ENCODE peak calls at places on chromosome 18, in ten cellular contexts. N is omental fat pad, J is choroid plexus epithelial cell, S is testis, B is amygdala, U is activated gamma-delta T cell treated with Interleukin-2 at 50 U/mL for 16 hours, Q is astrocyte of the cerebellum, O is AG10803, F is SK-MEL-5, E is RWPE1. I is an unnamed sample.

GRCh38 chr18:52216104-52216503 is 123.9 kb upstream of the DCC start:
- DNase-seq in B (no peak), S (no peak), O (no peak), F (no peak), J (no peak), Q (no peak), U (no peak), N (no peak), E (no peak), I (no peak)

GRCh38 chr18:60090170-60090569 is 190.4 kb downstream of the PMAIP1 start:
- DNase-seq in B (no peak), S (peak; percentile 22), U (no peak), E (no peak), F (peak; percentile 62), J (peak; percentile 54), Q (no peak), O (peak; percentile 11), N (no peak), I (no peak)

GRCh38 chr18:21074336-21075323 is 37.0 kb downstream of the ROCK1 start:
- DNase-seq in U (no peak), E (peak; percentile 72), S (no peak), J (no peak), Q (no peak), N (no peak), B (no peak), O (no peak), F (no peak), I (no peak)

GRCh38 chr18:63365909-63366269 is 1.1 kb downstream of the KDSR start:
- DNase-seq in Q (no peak), N (no peak), E (no peak), O (peak; percentile 12), B (no peak), F (no peak), U (no peak), J (peak; percentile 33), S (peak; percentile 42), I (no peak)

GRCh38 chr18:70046796-70047195 is 99.1 kb upstream of the CD226 start:
- DNase-seq in N (no peak), E (no peak), S (no peak), J (no peak), F (no peak), U (no peak), O (peak; percentile 52), B (no peak), Q (no peak), I (no peak)

GRCh38 chr18:9055185-9055584 is 47.3 kb upstream of the NDUFV2 start:
- DNase-seq in E (peak; percentile 80), F (peak; percentile 35), U (no peak), J (peak; percentile 84), O (peak; percentile 93), Q (peak; percentile 89), B (no peak), S (no peak), N (no peak), I (no peak)

GRCh38 chr18:63178526-63178880 is 141.1 kb downstream of the BCL2 start:
- DNase-seq in J (no peak), E (no peak), B (no peak), N (no peak), O (no peak), S (peak; percentile 74), F (peak; percentile 68), U (no peak), Q (no peak), I (peak; percentile 60)

GRCh38 chr18:77065221-77065981 is 67.2 kb downstream of the MBP start:
- DNase-seq in N (no peak), S (peak; percentile 41), O (peak; percentile 92), B (no peak), U (no peak), F (no peak), Q (peak; percentile 91), J (peak; percentile 99), E (peak; percentile 62), I (no peak)

GRCh38 chr18:41744664-41745063 is 210.4 kb upstream of the PIK3C3 start:
- DNase-seq in U (no peak), O (no peak), N (no peak), J (no peak), F (no peak), S (no peak), Q (no peak), B (no peak), E (no peak), I (no peak)

GRCh38 chr18:9029131-9029530 is 73.4 kb upstream of the NDUFV2 start:
- DNase-seq in N (no peak), B (no peak), O (peak; percentile 51), J (peak; percentile 33), S (no peak), U (no peak), Q (no peak), E (no peak), F (no peak), I (no peak)

GRCh38 chr18:78892721-78893120 is 86.9 kb upstream of the SALL3 start:
- DNase-seq in S (no peak), U (no peak), N (no peak), Q (no peak), E (no peak), O (no peak), J (no peak), F (no peak), B (no peak), I (no peak)

GRCh38 chr18:77650799-77651385 is 401.2 kb downstream of the GALR1 start:
- DNase-seq in O (peak; percentile 25), B (no peak), Q (no peak), S (peak; percentile 76), N (peak; percentile 47), E (no peak), J (peak; percentile 77), F (peak; percentile 59), U (peak; percentile 43), I (peak; percentile 67)

GRCh38 chr18:43582120-43582519 is 304.8 kb upstream of the SYT4 start:
- DNase-seq in N (no peak), J (no peak), O (no peak), Q (no peak), E (no peak), U (no peak), F (no peak), B (no peak), S (no peak), I (no peak)

GRCh38 chr18:50629148-50629631 is 69.3 kb downstream of the MAPK4 start:
- DNase-seq in B (no peak), E (peak; percentile 4), N (no peak), F (no peak), U (no peak), S (no peak), O (no peak), Q (no peak), J (peak; percentile 13), I (peak; percentile 95)

GRCh38 chr18:5162111-5162510 is 34.9 kb downstream of the AKAIN1 start:
- DNase-seq in O (no peak), N (no peak), U (no peak), B (no peak), S (no peak), Q (no peak), E (no peak), F (no peak), J (no peak), I (no peak)

GRCh38 chr18:32029558-32029957 is 10.9 kb downstream of the RNF125 start:
- DNase-seq in N (no peak), E (no peak), B (no peak), O (no peak), Q (no peak), S (no peak), J (no peak), U (no peak), F (no peak), I (no peak)

GRCh38 chr18:57026316-57026715 is 120.6 kb upstream of the BOD1L2 start:
- DNase-seq in Q (no peak), F (no peak), S (no peak), O (peak; percentile 28), E (no peak), U (no peak), N (no peak), J (peak; percentile 25), B (no peak), I (no peak)

GRCh38 chr18:43578636-43579203 is 301.4 kb upstream of the SYT4 start:
- DNase-seq in N (no peak), J (peak; percentile 17), B (no peak), U (no peak), S (no peak), Q (peak; percentile 18), E (no peak), F (no peak), O (no peak), I (peak; percentile 29)

GRCh38 chr18:62716679-62717058 is 1.3 kb downstream of the PHLPP1 start:
- DNase-seq in B (no peak), J (peak; percentile 35), U (peak; percentile 33), E (peak; percentile 37), O (peak; percentile 8), S (peak; percentile 56), N (no peak), F (peak; percentile 52), Q (no peak), I (no peak)

GRCh38 chr18:1840878-1841277 is 730.4 kb downstream of the METTL4 start:
- DNase-seq in U (no peak), E (no peak), Q (no peak), J (no peak), F (no peak), N (no peak), S (no peak), O (no peak), B (no peak), I (no peak)